ENCODE peak calls at places on chromosomes 2 and 18, in six cellular contexts. G is K562, R is HepG2, H is GM12878, B is GM12891, J is H1. P is an unnamed sample.

GRCh38 chr18:61854578-61854977 is 38.2 kb downstream of the RNF152 start:
- DNase-seq in B (no peak), J (no peak), R (no peak), H (no peak), G (no peak), P (no peak)

GRCh38 chr18:64546451-64546850 is 397.6 kb upstream of the LINC00305 start:
- DNase-seq in H (no peak), G (no peak), J (no peak), B (no peak), R (no peak), P (no peak)

GRCh38 chr18:35861367-35862114 is 110.9 kb upstream of the RMP24 start:
- DNase-seq in R (no peak), H (peak), J (no peak), G (no peak), B (peak), P (no peak)

GRCh38 chr2:101330253-101330921 is 21.9 kb upstream of the RNF149 start:
- DNase-seq in J (no peak), R (peak), G (no peak), B (no peak), H (no peak), P (no peak)

GRCh38 chr2:215793747-215794595 is 219.4 kb downstream of the MREG start:
- DNase-seq in H (peak), J (no peak), G (peak), B (no peak), R (peak), P (no peak)

GRCh38 chr2:122960727-122961641 is 1064.1 kb upstream of the CNTNAP5 start:
- DNase-seq in B (no peak), G (no peak), R (no peak), H (no peak), J (no peak), P (no peak)

GRCh38 chr2:25481381-25482310 is 139.9 kb upstream of the DNMT3A start:
- DNase-seq in J (no peak), R (no peak), H (no peak), G (no peak), B (no peak), P (no peak)

GRCh38 chr2:46460241-46460921 is 19.0 kb upstream of the TMEM247 start:
- DNase-seq in B (no peak), J (no peak), G (no peak), R (peak), H (no peak), P (no peak)

GRCh38 chr2:147649288-147649687 is 195.5 kb upstream of the ACVR2A start:
- DNase-seq in G (no peak), H (no peak), J (no peak), B (no peak), R (no peak), P (no peak)

GRCh38 chr2:165601065-165601830 is 131.8 kb downstream of the CSRNP3 start:
- DNase-seq in R (no peak), G (no peak), B (no peak), J (no peak), H (no peak), P (no peak)

GRCh38 chr2:10305254-10305635 is 2.5 kb downstream of the HPCAL1 start:
- DNase-seq in G (no peak), J (no peak), H (no peak), R (no peak), B (no peak), P (no peak)

GRCh38 chr2:57698935-57699449 is 347.6 kb upstream of the VRK2 start:
- DNase-seq in H (no peak), R (no peak), G (no peak), B (no peak), J (no peak), P (no peak)

GRCh38 chr2:202643012-202643858 is 8.5 kb downstream of the FAM117B start:
- DNase-seq in B (no peak), H (no peak), J (no peak), G (no peak), R (no peak), P (no peak)

GRCh38 chr2:9533663-9534062 is 22.0 kb downstream of the ADAM17 start:
- DNase-seq in J (no peak), G (no peak), R (no peak), H (no peak), B (no peak), P (no peak)

GRCh38 chr2:22037274-22037673 is 913.5 kb downstream of the TDRD15 start:
- DNase-seq in H (no peak), G (no peak), R (no peak), J (no peak), B (no peak), P (no peak)

GRCh38 chr2:221448086-221448856 is 123.8 kb downstream of the EPHA4 start:
- DNase-seq in G (no peak), B (no peak), H (no peak), R (no peak), J (no peak), P (no peak)

GRCh38 chr2:29174937-29175336 is 59.7 kb downstream of the CLIP4 start:
- DNase-seq in H (no peak), B (no peak), R (no peak), J (no peak), G (no peak), P (no peak)

GRCh38 chr2:17543848-17544645 is 3.6 kb downstream of the VSNL1 start:
- DNase-seq in H (no peak), B (no peak), R (peak), J (no peak), G (no peak), P (no peak)

GRCh38 chr2:28276076-28276618 is 116.5 kb upstream of the FOSL2 start:
- DNase-seq in B (no peak), H (peak), J (no peak), R (no peak), G (peak), P (no peak)

GRCh38 chr2:201129044-201129505 is 13.1 kb downstream of the CFLAR start:
- DNase-seq in R (peak), B (no peak), H (no peak), G (no peak), J (no peak), P (no peak)
- TF ChIP-seq POLR2AphosphoS5 in R (no peak), B (peak), H (peak), G (no peak), J (no peak), P (peak)

GRCh38 chr18:23550898-23551297 is 35.4 kb downstream of the NPC1 start:
- DNase-seq in R (no peak), B (no peak), H (no peak), G (no peak), J (no peak), P (no peak)
- TF ChIP-seq TAF1 in R (no peak), B (no peak), H (no peak), G (no peak), J (no peak), P (no peak)

GRCh38 chr2:231644426-231644825 is 51.8 kb downstream of the TEX44 start:
- DNase-seq in H (no peak), B (no peak), G (no peak), J (no peak), R (no peak), P (no peak)

GRCh38 chr2:231643494-231643888 is 50.8 kb downstream of the TEX44 start:
- DNase-seq in B (no peak), J (no peak), G (no peak), H (no peak), R (no peak), P (no peak)

GRCh38 chr2:231640646-231641111 is 48.0 kb downstream of the TEX44 start:
- DNase-seq in G (peak), R (no peak), B (no peak), H (no peak), J (no peak), P (no peak)

GRCh38 chr2:231640229-231640628 is 47.6 kb downstream of the TEX44 start:
- DNase-seq in G (no peak), J (no peak), H (no peak), B (no peak), R (no peak), P (no peak)

DNA sequence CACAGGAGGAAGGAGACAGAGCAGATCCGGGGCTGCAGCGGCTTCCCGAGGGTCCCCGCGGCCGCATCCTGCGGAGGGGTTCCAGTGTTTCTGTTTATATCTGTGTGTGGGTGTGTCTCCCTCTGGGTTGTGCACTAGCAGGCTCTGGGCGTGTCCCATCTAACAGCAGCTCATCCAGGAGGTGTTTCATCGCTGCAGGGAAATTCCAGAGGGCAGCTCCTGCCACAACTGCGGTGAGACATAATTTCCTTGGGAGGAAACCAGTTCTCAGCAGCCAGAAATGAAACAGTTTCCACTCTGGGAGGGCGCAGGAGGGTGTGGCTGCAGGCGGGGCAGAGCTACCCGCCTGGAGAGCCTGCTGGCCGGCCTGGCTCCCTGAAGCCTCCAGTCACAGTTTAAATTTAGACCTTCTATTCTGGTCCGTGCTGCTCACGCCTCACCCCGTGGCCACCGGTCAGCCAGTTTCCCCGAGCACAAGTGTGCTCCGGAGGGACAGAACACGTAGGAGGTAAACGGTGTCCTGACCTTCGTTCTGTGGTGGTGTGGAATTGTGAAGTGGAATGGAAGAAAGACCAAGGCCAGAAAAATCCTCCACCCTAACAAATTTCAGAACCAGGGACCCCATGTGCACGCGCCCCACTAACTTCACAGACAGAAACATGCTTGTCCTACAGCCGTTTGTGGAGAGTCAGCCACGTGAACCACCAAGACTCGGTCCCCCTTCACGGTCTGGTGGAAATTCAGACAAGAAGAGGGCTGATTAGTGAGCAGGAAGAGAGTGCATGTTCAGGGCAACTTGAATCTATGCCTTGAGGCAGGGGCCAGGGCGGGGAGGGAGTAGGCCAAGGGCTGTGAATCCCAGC is 50.2 kb downstream of the TEX44 start:
- DNase-seq in G (peak), B (no peak), H (peak), R (peak), J (no peak), P (no peak)
- TF ChIP-seq POLR2A in G (no peak), B (no peak), H (no peak), R (no peak), J (no peak), P (no peak)

GRCh38 chr18:49055787-49056186 is 105.0 kb upstream of the SMAD7 start:
- DNase-seq in B (peak), R (no peak), G (peak), H (peak), J (no peak), P (peak)
- TF ChIP-seq POLR2AphosphoS5 in B (no peak), R (no peak), G (no peak), H (no peak), J (no peak), P (no peak)